ENCODE peak calls at places on chromosomes 1 and 21, in four cellular contexts. K is OCI-LY7; H is Right ventricle myocardium superior; L is activated CD8-positive, alpha-beta memory T cell treated with anti-CD3 and anti-CD28 coated beads, Interleukin-2, amount 50 U/mL, for 48 hours. Z is an unnamed sample.

GRCh38 chr1:7406641-7407546 is 364.2 kb upstream of the VAMP3 start:
- DNase-seq in K (peak), H (no peak), L (peak), Z (peak)

GRCh38 chr1:28577052-28577678 is 14.9 kb upstream of the RAB42 start:
- DNase-seq in K (peak), H (no peak), L (peak), Z (peak)

GRCh38 chr21:39073717-39074116 is 109.5 kb downstream of the PSMG1 start:
- DNase-seq in K (no peak), H (no peak), L (no peak), Z (no peak)

GRCh38 chr1:11985851-11986250 is 5.6 kb downstream of the MFN2 start:
- DNase-seq in K (no peak), H (no peak), L (no peak), Z (no peak)

GRCh38 chr1:203507227-203507626 is 13.3 kb downstream of the OPTC start:
- DNase-seq in K (no peak), H (no peak), L (no peak), Z (no peak)

GRCh38 chr1:90400121-90400520 is 317.0 kb downstream of the BARHL2 start:
- DNase-seq in K (no peak), H (no peak), L (no peak), Z (no peak)

GRCh38 chr1:230141002-230141648 is 74.1 kb downstream of the GALNT2 start:
- DNase-seq in K (no peak), H (no peak), L (no peak), Z (peak)

GRCh38 chr21:16145479-16145878 is 415.7 kb downstream of the USP25 start:
- DNase-seq in K (no peak), H (no peak), L (no peak), Z (no peak)

GRCh38 chr1:22711591-22712501 is 1.2 kb downstream of the EPHB2 start:
- DNase-seq in K (no peak), H (no peak), L (no peak), Z (no peak)

GRCh38 chr21:26806734-26807372 is 38.4 kb downstream of the ADAMTS1 start:
- DNase-seq in K (no peak), H (no peak), L (no peak), Z (no peak)

GRCh38 chr21:42688226-42688840 is 34.9 kb downstream of the PDE9A start:
- DNase-seq in K (no peak), H (no peak), L (no peak), Z (no peak)

GRCh38 chr1:115507916-115508315 is 133.9 kb upstream of the VANGL1 start:
- DNase-seq in K (no peak), H (no peak), L (no peak), Z (no peak)

GRCh38 chr1:209741198-209741597 is 14.7 kb upstream of the TRAF3IP3 start:
- DNase-seq in K (no peak), H (no peak), L (no peak), Z (no peak)

GRCh38 chr1:30680879-30681278 is 42.5 kb downstream of the MATN1 start:
- DNase-seq in K (no peak), H (no peak), L (no peak), Z (no peak)

Z was measured in MM.1S.